ENCODE peak calls at places on chromosomes 6 and 20, in five cellular contexts. S is HCT116, A is H1, Y is HepG2, T is K562. J is an unnamed sample.

GRCh38 chr6:144248470-144249301 is 36.4 kb upstream of the UTRN start:
- DNase-seq in S (no peak), A (no peak), Y (no peak), T (no peak), J (no peak)

GRCh38 chr6:37514377-37514776 is 14.7 kb upstream of the CCDC167 start:
- DNase-seq in S (no peak), A (no peak), Y (no peak), T (no peak), J (no peak)

GRCh38 chr6:74735304-74735703 is 470.5 kb downstream of the COL12A1 start:
- DNase-seq in S (no peak), A (no peak), Y (no peak), T (no peak), J (no peak)

GRCh38 chr6:112360498-112360897 is 13.4 kb downstream of the RFPL4B start:
- DNase-seq in S (no peak), A (no peak), Y (no peak), T (no peak), J (no peak)

GRCh38 chr6:145110109-145110508 is 625.2 kb downstream of the EPM2A start:
- DNase-seq in S (no peak), A (no peak), Y (no peak), T (no peak), J (no peak)

GRCh38 chr6:111591370-111591900 is 14.2 kb downstream of the TRAF3IP2 start:
- DNase-seq in S (peak), A (no peak), Y (peak), T (no peak), J (no peak)

GRCh38 chr20:61710108-61710507 is 355.6 kb downstream of the TAF4 start:
- DNase-seq in S (no peak), A (no peak), Y (no peak), T (no peak), J (no peak)

GRCh38 chr6:121480099-121480713 is 44.8 kb downstream of the GJA1 start:
- DNase-seq in S (peak), A (no peak), Y (no peak), T (no peak), J (no peak)

GRCh38 chr6:105733556-105734162 is 330.8 kb upstream of the PREP start:
- DNase-seq in S (peak), A (no peak), Y (peak), T (peak), J (no peak)

GRCh38 chr20:46054606-46055005 is 25.6 kb downstream of the SLC12A5 start:
- DNase-seq in S (no peak), A (no peak), Y (no peak), T (no peak), J (no peak)

GRCh38 chr6:20960067-20960466 is 425.8 kb downstream of the CDKAL1 start:
- DNase-seq in S (no peak), A (no peak), Y (no peak), T (no peak), J (no peak)

GRCh38 chr20:50248104-50248631 is 57.5 kb downstream of the CEBPB start:
- DNase-seq in S (no peak), A (no peak), Y (no peak), T (peak), J (no peak)

GRCh38 chr6:40380271-40380670 is 206.9 kb downstream of the LRFN2 start:
- DNase-seq in S (no peak), A (peak), Y (no peak), T (no peak), J (no peak)

GRCh38 chr6:149160943-149161342 is 156.6 kb upstream of the TAB2 start:
- DNase-seq in S (no peak), A (no peak), Y (peak), T (no peak), J (no peak)

GRCh38 chr20:63473555-63474449 is 1.3 kb upstream of the KCNQ2 start:
- DNase-seq in S (no peak), A (no peak), Y (no peak), T (no peak), J (no peak)

GRCh38 chr20:8523684-8524083 is 391.6 kb downstream of the PLCB1 start:
- DNase-seq in S (no peak), A (no peak), Y (no peak), T (no peak), J (peak)

GRCh38 chr20:2374346-2375125 is 6.2 kb upstream of the TGM6 start:
- DNase-seq in S (no peak), A (no peak), Y (no peak), T (no peak), J (no peak)

GRCh38 chr20:59525500-59526241 is 78.7 kb upstream of the PHACTR3 start:
- DNase-seq in S (peak), A (peak), Y (peak), T (peak), J (peak)

GRCh38 chr6:104855507-104855906 is 4.2 kb downstream of the HACE1 start:
- DNase-seq in S (no peak), A (no peak), Y (no peak), T (no peak), J (no peak)

GRCh38 chr6:108526739-108527174 is 34.0 kb upstream of the FOXO3 start:
- DNase-seq in S (no peak), A (no peak), Y (peak), T (peak), J (no peak)

DNA sequence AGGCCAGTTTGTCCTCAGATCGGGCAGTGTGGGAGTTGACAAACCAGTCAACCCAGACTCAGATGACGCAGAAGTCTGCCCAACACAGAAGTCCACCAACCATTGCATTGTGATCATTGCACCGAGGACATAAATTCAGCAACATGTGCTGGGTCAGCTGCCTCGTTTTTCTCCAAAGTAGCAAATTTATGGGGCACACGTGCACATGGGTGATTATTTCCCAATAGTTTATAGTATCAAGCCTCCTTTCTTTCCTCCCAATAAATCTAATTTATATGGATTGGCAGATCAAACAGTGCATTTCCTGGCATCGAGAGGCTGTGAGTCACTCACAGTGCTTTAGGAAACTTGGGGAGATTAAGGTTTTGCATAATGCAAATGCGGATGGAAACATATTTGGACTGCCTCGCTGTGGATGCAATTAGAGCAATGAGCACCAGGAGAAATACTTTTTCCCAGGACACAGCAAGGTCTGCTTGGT is 413.7 kb upstream of the SULF2 start:
- DNase-seq in S (no peak), A (no peak), Y (no peak), T (no peak), J (no peak)
- TF ChIP-seq ATF3 in S (no peak), A (no peak), Y (no peak), T (no peak), J (no peak)

GRCh38 chr6:16494781-16495180 is 256.4 kb downstream of the GMPR start:
- DNase-seq in S (no peak), A (no peak), Y (no peak), T (no peak), J (no peak)
- TF ChIP-seq ATF3 in S (no peak), A (no peak), Y (no peak), T (no peak), J (no peak)

DNA sequence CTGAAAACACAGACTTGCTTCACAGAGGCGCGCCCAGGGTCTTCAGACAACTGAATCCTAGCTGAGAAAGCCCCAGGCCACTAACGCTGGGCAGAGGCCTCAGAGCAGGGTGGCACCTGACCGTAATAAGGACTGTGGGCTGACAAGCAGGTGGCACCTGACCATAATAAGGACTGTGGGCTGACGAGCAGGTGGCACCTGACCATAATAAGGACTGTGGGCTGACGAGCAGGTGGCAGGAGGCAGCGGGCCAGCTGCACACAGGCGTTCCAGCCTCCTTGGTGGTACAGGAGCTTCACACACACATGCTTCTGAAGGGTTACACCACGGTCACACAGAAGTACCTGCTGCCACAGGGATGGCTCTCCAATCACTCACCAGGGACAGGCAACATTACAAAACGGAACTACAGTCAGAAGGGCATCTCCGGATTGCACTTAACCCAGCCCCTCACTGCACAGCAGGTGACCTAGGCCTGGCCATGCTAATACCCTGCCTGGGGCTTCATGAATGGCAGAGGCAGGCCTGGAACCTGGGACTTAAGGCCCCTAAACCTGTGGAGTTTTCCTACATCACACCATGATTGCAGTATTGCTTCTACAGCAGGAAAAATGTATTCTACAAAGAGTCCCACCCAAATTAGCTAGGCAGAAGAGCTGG is 50.8 kb downstream of the PSMG4 start:
- DNase-seq in S (no peak), A (no peak), Y (no peak), T (no peak), J (no peak)
- TF ChIP-seq ATF3 in S (no peak), A (no peak), Y (no peak), T (no peak), J (no peak)

GRCh38 chr6:81682858-81683257 is 69.6 kb downstream of the TENT5A start:
- DNase-seq in S (no peak), A (no peak), Y (no peak), T (no peak), J (no peak)
- TF ChIP-seq ATF3 in S (no peak), A (no peak), Y (no peak), T (no peak), J (no peak)

GRCh38 chr6:15434823-15435380 is 189.0 kb downstream of the JARID2 start:
- DNase-seq in S (no peak), A (no peak), Y (no peak), T (no peak), J (no peak)

GRCh38 chr6:15436451-15436850 is 190.6 kb downstream of the JARID2 start:
- DNase-seq in S (no peak), A (no peak), Y (no peak), T (no peak), J (no peak)

GRCh38 chr6:15437090-15437489 is 191.2 kb downstream of the JARID2 start:
- DNase-seq in S (no peak), A (no peak), Y (no peak), T (no peak), J (no peak)

GRCh38 chr6:15434263-15434662 is 188.4 kb downstream of the JARID2 start:
- DNase-seq in S (no peak), A (no peak), Y (no peak), T (no peak), J (no peak)

DNA sequence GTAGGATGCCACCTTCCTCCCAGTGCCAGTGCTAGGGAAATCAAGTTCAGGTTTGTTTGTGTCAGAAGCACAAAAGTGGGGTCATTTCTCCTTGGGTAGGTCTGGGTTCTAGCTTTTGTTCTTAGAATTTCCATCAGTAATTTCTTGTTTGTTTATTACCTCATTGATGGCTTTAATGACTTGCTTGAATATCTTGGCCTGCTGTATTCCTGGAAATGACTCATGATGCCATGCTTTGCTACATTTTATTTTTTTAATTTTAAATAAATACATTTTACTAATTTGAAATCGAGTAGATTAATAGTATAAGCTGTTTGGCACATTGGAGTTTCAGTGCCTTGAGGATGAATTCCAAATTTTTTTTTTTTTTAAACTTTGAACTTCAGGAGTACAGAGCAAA is 189.6 kb downstream of the JARID2 start:
- DNase-seq in S (no peak), A (no peak), Y (no peak), T (no peak), J (no peak)
- TF ChIP-seq ATF3 in S (no peak), A (no peak), Y (no peak), T (no peak), J (no peak)

GRCh38 chr6:39330057-39330456 is 7.6 kb upstream of the KCNK16 start:
- DNase-seq in S (no peak), A (no peak), Y (no peak), T (no peak), J (no peak)

GRCh38 chr6:39327516-39327915 is 5.0 kb upstream of the KCNK16 start:
- DNase-seq in S (no peak), A (no peak), Y (no peak), T (no peak), J (no peak)

GRCh38 chr6:39328066-39328465 is 5.6 kb upstream of the KCNK16 start:
- DNase-seq in S (no peak), A (no peak), Y (no peak), T (no peak), J (no peak)

GRCh38 chr6:39333626-39334025 is 11.1 kb upstream of the KCNK16 start:
- DNase-seq in S (no peak), A (no peak), Y (no peak), T (no peak), J (no peak)

GRCh38 chr6:39330476-39330875 is 8.0 kb upstream of the KCNK16 start:
- DNase-seq in S (no peak), A (no peak), Y (no peak), T (no peak), J (no peak)
- TF ChIP-seq ATF3 in S (no peak), A (no peak), Y (no peak), T (no peak), J (no peak)

J was measured in WTC11.